ENCODE peak calls at places on chromosomes 2 and 18, in ten cellular contexts. H is HL-60; D is iPS-NIHi11; P is progenitor cell of endocrine pancreas; X is fibroblast of villous mesenchyme; U is activated T-cell treated with anti-CD3 and anti-CD28 coated beads for 1 hour; Y is hippocampal formation; W is midbrain; L is activated effector memory CD4-positive, alpha-beta T cell treated with Interleukin-2 at 50 U/mL for 16 hours; E is T-helper 2 cell treated with Interferon-gamma antibody and Interleukin-4, amounts not matched to agents 5 μg/mL and 100 μg/mL, for 36 hours. B is an unnamed sample.

GRCh38 chr2:138601438-138602165 is 100.0 kb downstream of the SPOPL start:
- DNase-seq in U (no peak), W (no peak), P (no peak), H (no peak), E (no peak), Y (no peak), D (no peak), X (no peak), L (no peak), B (no peak)

GRCh38 chr2:144208924-144209323 is 311.0 kb downstream of the ZEB2 start:
- DNase-seq in P (no peak), X (no peak), L (no peak), U (no peak), W (no peak), Y (no peak), H (no peak), D (no peak), E (no peak), B (no peak)

GRCh38 chr2:230723363-230723762 is 10.7 kb downstream of the CAB39 start:
- DNase-seq in L (peak), P (no peak), E (no peak), H (no peak), Y (no peak), W (no peak), U (no peak), D (no peak), X (no peak), B (no peak)

GRCh38 chr2:202455114-202455513 is 79.0 kb downstream of the BMPR2 start:
- DNase-seq in L (no peak), D (no peak), U (no peak), Y (no peak), P (no peak), E (no peak), W (no peak), X (no peak), H (no peak), B (no peak)

GRCh38 chr18:32284284-32284683 is 94.4 kb downstream of the MEP1B start:
- DNase-seq in W (no peak), H (no peak), X (no peak), E (no peak), U (no peak), P (no peak), L (no peak), Y (no peak), D (no peak), B (no peak)

GRCh38 chr2:231189571-231190495 is 8.6 kb upstream of the ARMC9 start:
- DNase-seq in X (peak), U (no peak), Y (peak), L (no peak), E (no peak), D (peak), P (no peak), W (no peak), H (no peak), B (peak)

GRCh38 chr2:10285578-10286198 is 17.0 kb upstream of the HPCAL1 start:
- DNase-seq in L (no peak), X (peak), D (peak), W (peak), H (peak), U (no peak), E (no peak), P (no peak), Y (peak), B (peak)

GRCh38 chr2:215899111-215900074 is 114.0 kb downstream of the MREG start:
- DNase-seq in E (no peak), H (no peak), Y (no peak), P (no peak), D (no peak), X (peak), L (no peak), U (no peak), W (no peak), B (no peak)

GRCh38 chr2:237159006-237159897 is 73.6 kb downstream of the COPS8 start:
- DNase-seq in H (no peak), W (no peak), X (no peak), D (no peak), U (no peak), E (no peak), L (no peak), P (no peak), Y (no peak), B (no peak)

GRCh38 chr18:62781893-62782292 is 66.6 kb downstream of the PHLPP1 start:
- DNase-seq in U (no peak), L (no peak), P (no peak), Y (no peak), W (no peak), D (no peak), H (peak), X (peak), E (no peak), B (no peak)

GRCh38 chr2:85247591-85247990 is 80.2 kb downstream of the TGOLN2 start:
- DNase-seq in Y (no peak), X (no peak), D (no peak), W (no peak), H (no peak), L (no peak), E (no peak), P (no peak), U (no peak), B (no peak)

GRCh38 chr2:37230581-37230980 is 815 bp downstream of the CEBPZ start:
- DNase-seq in U (no peak), P (no peak), Y (no peak), X (peak), D (peak), L (no peak), W (no peak), H (no peak), E (no peak), B (no peak)

GRCh38 chr2:237345891-237346640 is 67.9 kb downstream of the COL6A3 start:
- DNase-seq in P (no peak), U (no peak), L (no peak), E (no peak), W (no peak), H (no peak), X (no peak), D (no peak), Y (no peak), B (no peak)

GRCh38 chr2:108449410-108450200 is 599 bp downstream of the GCC2 start:
- DNase-seq in D (peak), L (peak), X (peak), H (no peak), U (no peak), E (peak), W (peak), P (no peak), Y (no peak), B (no peak)

GRCh38 chr2:230443540-230443939 is 27.5 kb downstream of the SP100 start:
- DNase-seq in U (no peak), X (peak), H (no peak), E (no peak), Y (no peak), P (no peak), L (no peak), D (no peak), W (no peak), B (no peak)

GRCh38 chr2:31378389-31378788 is 36.2 kb downstream of the XDH start:
- DNase-seq in H (no peak), X (no peak), E (no peak), W (no peak), P (no peak), D (no peak), U (no peak), L (no peak), Y (no peak), B (no peak)

GRCh38 chr18:41569867-41570266 is 385.2 kb upstream of the PIK3C3 start:
- DNase-seq in D (no peak), H (no peak), E (no peak), L (no peak), P (no peak), X (no peak), W (no peak), Y (no peak), U (no peak), B (no peak)

GRCh38 chr2:17892726-17893534 is 14.5 kb downstream of the KCNS3 start:
- DNase-seq in W (no peak), D (no peak), Y (no peak), X (no peak), U (no peak), L (no peak), P (no peak), E (no peak), H (no peak), B (no peak)

GRCh38 chr2:138078153-138078552 is 113.9 kb downstream of the HNMT start:
- DNase-seq in U (no peak), P (no peak), X (no peak), W (peak), D (no peak), H (no peak), E (no peak), Y (peak), L (no peak), B (no peak)

GRCh38 chr2:84897773-84898172 is 7.7 kb upstream of the TMSB10 start:
- DNase-seq in W (no peak), X (no peak), E (no peak), L (no peak), P (no peak), Y (no peak), H (no peak), U (no peak), D (no peak), B (no peak)

GRCh38 chr2:105196651-105197050 is 44.9 kb upstream of the GPR45 start:
- DNase-seq in E (no peak), H (no peak), X (no peak), Y (no peak), L (no peak), W (no peak), D (no peak), U (no peak), P (no peak), B (no peak)

B was measured in anterior cingulate cortex.